ENCODE peak calls at places on chromosome 10, in nine cellular contexts. O, U, C, F, L, Y, S, Q and G are unnamed samples.

GRCh38 chr10:293636-294035 is 158.4 kb downstream of the ZMYND11 start:
- DNase-seq in Q (no peak), O (no peak), C (no peak), Y (no peak), L (no peak), S (no peak), F (no peak), U (no peak), G (no peak)

GRCh38 chr10:23081891-23082290 is 13.5 kb upstream of the MSRB2 start:
- DNase-seq in Y (no peak), Q (no peak), L (no peak), S (no peak), O (no peak), U (peak; percentile 48), C (peak; percentile 66), F (no peak), G (no peak)

GRCh38 chr10:84179059-84179710 is 5.6 kb downstream of the GPR15LG start:
- DNase-seq in O (peak; percentile 65), U (peak; percentile 57), F (no peak), Y (peak; percentile 75), S (peak; percentile 93), Q (no peak), C (no peak), L (no peak), G (peak; percentile 100)

GRCh38 chr10:16341637-16342036 is 95.2 kb upstream of the PTER start:
- DNase-seq in F (no peak), C (no peak), S (no peak), Y (no peak), O (no peak), Q (no peak), U (no peak), L (no peak), G (no peak)

GRCh38 chr10:20927495-20927894 is 30.4 kb upstream of the NEBL start:
- DNase-seq in U (no peak), L (no peak), Q (no peak), F (no peak), O (no peak), Y (no peak), S (no peak), C (no peak), G (no peak)

GRCh38 chr10:89504691-89505090 is 30.7 kb downstream of the SLC16A12 start:
- DNase-seq in O (no peak), L (no peak), C (no peak), F (no peak), Y (no peak), U (no peak), Q (no peak), S (no peak), G (no peak)

GRCh38 chr10:1074748-1075358 is 18.7 kb downstream of the WDR37 start:
- DNase-seq in Y (no peak), Q (no peak), U (peak; percentile 36), L (no peak), O (no peak), S (no peak), C (peak; percentile 87), F (no peak), G (no peak)

GRCh38 chr10:61974611-61975010 is 73.1 kb downstream of the ARID5B start:
- DNase-seq in S (no peak), U (peak; percentile 64), L (no peak), F (peak; percentile 51), Y (peak; percentile 17), O (no peak), C (no peak), Q (peak; percentile 74), G (no peak)

GRCh38 chr10:132588301-132589013 is 50.9 kb downstream of the INPP5A start:
- DNase-seq in S (no peak), C (peak; percentile 94), U (no peak), L (no peak), Y (no peak), Q (peak; percentile 41), O (no peak), F (no peak), G (no peak)

GRCh38 chr10:113041324-113041723 is 91.3 kb downstream of the TCF7L2 start:
- DNase-seq in C (no peak), L (no peak), Q (no peak), F (no peak), U (no peak), S (no peak), O (no peak), Y (no peak), G (no peak)

GRCh38 chr10:44976352-44977198 is 2.0 kb downstream of the DEPP1 start:
- DNase-seq in S (no peak), L (no peak), Y (no peak), Q (no peak), F (no peak), O (no peak), C (no peak), U (no peak), G (no peak)

GRCh38 chr10:8058274-8059111 is 4.0 kb downstream of the GATA3 start:
- DNase-seq in S (no peak), O (no peak), L (no peak), F (no peak), U (no peak), Q (no peak), C (no peak), Y (no peak), G (no peak)

GRCh38 chr10:124231188-124232135 is 138.1 kb upstream of the CHST15 start:
- DNase-seq in F (no peak), C (peak; percentile 57), S (no peak), Y (no peak), U (no peak), O (no peak), L (no peak), Q (no peak), G (no peak)